ENCODE peak calls at places on chromosomes 4 and X, in six cellular contexts. V is fibroblast of lung, N is IMR-90, H is H1, F is endodermal cell, J is DND-41. W is an unnamed sample.

GRCh38 chr4:141339966-141340365 is 119.3 kb downstream of the ZNF330 start:
- DNase-seq in V (no peak), N (peak), H (no peak), F (no peak), J (no peak), W (no peak)

GRCh38 chr4:108345862-108346530 is 177.3 kb upstream of the LEF1 start:
- DNase-seq in V (no peak), N (peak), H (no peak), F (no peak), J (no peak), W (no peak)

GRCh38 chrX:100615015-100615414 is 21.6 kb downstream of the TSPAN6 start:
- DNase-seq in V (peak), N (peak), H (no peak), F (peak), J (no peak), W (peak)

GRCh38 chrX:103254171-103254824 is 657 bp downstream of the TCEAL8 start:
- DNase-seq in V (peak), N (peak), H (peak), F (peak), J (peak), W (peak)

GRCh38 chrX:96615448-96615847 is 69.2 kb upstream of the DIAPH2 start:
- DNase-seq in V (peak), N (no peak), H (no peak), F (no peak), J (no peak), W (no peak)

GRCh38 chrX:108558217-108558616 is 118.6 kb downstream of the COL4A5 start:
- DNase-seq in V (no peak), N (no peak), H (no peak), F (no peak), J (no peak), W (peak)

GRCh38 chr4:52950226-52950625 is 88.1 kb downstream of the RASL11B start:
- DNase-seq in V (no peak), N (no peak), H (peak), F (peak), J (no peak), W (peak)

GRCh38 chrX:12497832-12498591 is 293.2 kb upstream of the PRPS2 start:
- DNase-seq in V (no peak), N (no peak), H (no peak), F (peak), J (peak), W (peak)

GRCh38 chr4:128512767-128513322 is 225.2 kb upstream of the PGRMC2 start:
- DNase-seq in V (peak), N (no peak), H (no peak), F (no peak), J (peak), W (no peak)

GRCh38 chr4:54941994-54942552 is 183.3 kb downstream of the KDR start:
- DNase-seq in V (no peak), N (no peak), H (no peak), F (no peak), J (peak), W (no peak)

GRCh38 chr4:153079824-153080486 is 124.3 kb upstream of the TRIM2 start:
- DNase-seq in V (no peak), N (no peak), H (no peak), F (no peak), J (peak), W (no peak)

GRCh38 chr4:138788857-138789256 is 226.7 kb upstream of the NOCT start:
- DNase-seq in V (no peak), N (no peak), H (no peak), F (no peak), J (no peak), W (no peak)

GRCh38 chr4:55381502-55381901 is 14.3 kb upstream of the TMEM165 start:
- DNase-seq in V (no peak), N (no peak), H (no peak), F (no peak), J (no peak), W (no peak)

GRCh38 chr4:39786838-39787237 is 88.9 kb downstream of the UBE2K start:
- DNase-seq in V (no peak), N (no peak), H (no peak), F (peak), J (no peak), W (no peak)

GRCh38 chr4:184645904-184646610 is 3.2 kb downstream of the CASP3 start:
- DNase-seq in V (no peak), N (no peak), H (no peak), F (no peak), J (no peak), W (no peak)

GRCh38 chr4:162010362-162010761 is 153.4 kb downstream of the FSTL5 start:
- DNase-seq in V (peak), N (no peak), H (no peak), F (no peak), J (no peak), W (no peak)

GRCh38 chr4:21470531-21470930 is 478.0 kb downstream of the KCNIP4 start:
- DNase-seq in V (peak), N (no peak), H (no peak), F (no peak), J (no peak), W (no peak)

GRCh38 chrX:122868626-122869025 is 315.5 kb upstream of the GRIA3 start:
- DNase-seq in V (no peak), N (no peak), H (no peak), F (no peak), J (no peak), W (no peak)

GRCh38 chr4:52594961-52595360 is 64.1 kb downstream of the USP46 start:
- DNase-seq in V (peak), N (peak), H (no peak), F (no peak), J (no peak), W (peak)

GRCh38 chrX:117059848-117060247 is 597.1 kb upstream of the CT83 start:
- DNase-seq in V (no peak), N (no peak), H (no peak), F (no peak), J (no peak), W (no peak)

GRCh38 chr4:70705146-70705855 is 16.5 kb upstream of the RUFY3 start:
- DNase-seq in V (peak), N (peak), H (no peak), F (peak), J (peak), W (peak)

GRCh38 chr4:8356856-8357255 is 83.7 kb downstream of the ACOX3 start:
- DNase-seq in V (no peak), N (no peak), H (no peak), F (peak), J (no peak), W (no peak)

GRCh38 chr4:123449780-123450179 is 53.2 kb downstream of the SPRY1 start:
- DNase-seq in V (peak), N (peak), H (no peak), F (no peak), J (no peak), W (no peak)

GRCh38 chr4:4386296-4386735 is 586 bp upstream of the NSG1 start:
- DNase-seq in V (no peak), N (no peak), H (no peak), F (peak), J (peak), W (no peak)

GRCh38 chrX:40009890-40010289 is 87.9 kb downstream of the BCOR start:
- DNase-seq in V (no peak), N (no peak), H (no peak), F (peak), J (no peak), W (no peak)

GRCh38 chrX:40010550-40011364 is 87.0 kb downstream of the BCOR start:
- DNase-seq in V (no peak), N (no peak), H (no peak), F (peak), J (peak), W (peak)

GRCh38 chrX:40012800-40013682 is 84.7 kb downstream of the BCOR start:
- DNase-seq in V (peak), N (peak), H (no peak), F (peak), J (no peak), W (peak)

GRCh38 chrX:40012039-40012799 is 85.5 kb downstream of the BCOR start:
- DNase-seq in V (peak), N (peak), H (no peak), F (peak), J (no peak), W (no peak)

GRCh38 chrX:40011483-40012038 is 86.2 kb downstream of the BCOR start:
- DNase-seq in V (no peak), N (no peak), H (no peak), F (peak), J (no peak), W (no peak)
- H3K9ac ChIP-seq in V (no peak), N (no peak), H (no peak), F (no peak), J (no peak), W (peak)

DNA sequence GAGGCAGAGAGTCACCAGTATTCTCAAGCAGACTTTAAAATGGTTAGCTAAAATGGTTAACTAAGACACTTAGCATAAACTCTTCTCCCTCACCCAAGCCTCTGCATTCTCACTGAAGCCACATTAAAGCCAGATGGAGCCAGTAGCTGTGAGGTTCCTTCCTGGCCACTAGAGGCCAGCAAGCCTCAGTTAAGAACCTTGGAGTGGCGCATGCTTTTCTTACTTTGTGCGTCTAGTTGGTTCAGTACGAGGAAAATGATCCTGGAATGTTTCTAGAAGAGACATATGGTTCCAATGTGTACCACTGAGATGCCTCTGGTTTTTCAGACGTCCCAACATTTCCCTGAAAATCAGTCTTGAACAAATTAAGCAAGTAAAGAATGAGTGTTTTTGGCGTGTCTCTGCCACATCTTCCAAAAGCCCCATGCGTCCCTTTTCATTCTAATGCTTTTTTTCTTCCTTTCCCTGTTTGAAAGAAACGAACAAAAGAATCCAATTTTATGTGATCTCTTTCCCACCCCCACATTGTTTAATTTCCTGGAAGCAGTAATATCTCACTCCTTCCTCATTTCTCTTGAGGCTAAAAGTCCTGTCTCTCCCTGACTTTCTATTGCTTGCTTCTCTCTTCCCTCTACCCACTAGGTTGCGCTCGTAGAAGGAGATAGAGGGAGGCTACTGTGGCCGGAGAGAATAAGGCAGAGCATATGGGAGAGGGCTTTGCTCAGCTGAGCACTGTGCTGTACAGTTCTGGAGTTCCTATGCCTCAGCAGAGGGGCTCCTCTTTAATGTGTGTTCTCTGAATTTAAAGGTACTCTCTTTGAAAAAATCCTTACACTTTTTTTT is 82.9 kb upstream of the TAB3 start:
- DNase-seq in V (peak), N (peak), H (peak), F (peak), J (peak), W (peak)
- H3K9ac ChIP-seq in V (no peak), N (no peak), H (no peak), F (no peak), J (no peak), W (peak)

DNA sequence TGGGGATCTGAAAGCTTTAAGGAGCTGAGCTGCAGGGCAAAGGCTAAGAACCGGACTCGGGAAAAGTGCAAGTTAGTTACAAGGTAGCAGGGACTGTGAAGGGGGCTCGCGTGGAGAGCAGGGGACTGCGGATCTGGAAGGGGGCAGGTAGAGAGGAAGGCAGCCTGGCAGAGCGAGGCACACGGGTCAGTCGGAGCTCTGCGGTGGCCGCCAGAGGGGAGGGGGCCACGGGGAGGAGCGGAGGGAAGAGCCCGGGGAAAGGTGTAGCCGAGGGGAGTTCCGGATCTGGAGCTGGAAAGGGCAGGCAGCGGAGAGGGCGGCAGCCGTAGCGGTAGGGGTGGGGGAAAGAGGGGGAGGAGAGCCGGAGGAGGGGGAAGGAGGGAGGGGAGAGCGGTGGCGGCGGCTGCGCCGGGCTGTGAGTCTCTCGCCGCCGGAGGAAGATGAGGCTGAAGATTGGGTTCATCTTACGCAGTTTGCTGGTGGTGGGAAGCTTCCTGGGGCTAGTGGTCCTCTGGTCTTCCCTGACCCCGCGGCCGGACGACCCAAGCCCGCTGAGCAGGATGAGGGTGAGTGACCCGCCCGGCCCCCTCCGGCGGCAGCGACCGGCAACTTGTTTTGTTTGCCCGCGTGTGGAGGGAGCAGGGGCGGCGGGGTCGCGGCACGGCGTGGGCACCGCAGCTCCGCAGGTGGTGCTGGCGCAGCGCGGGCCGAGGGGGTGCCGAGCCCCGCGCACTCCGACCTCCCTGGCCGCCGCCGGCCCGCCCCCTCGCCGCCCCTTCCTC is at the start of gene GALNT7:
- DNase-seq in V (peak), N (peak), H (peak), F (peak), J (peak), W (peak)
- H3K9ac ChIP-seq in V (peak), N (peak), H (peak), F (peak), J (peak), W (peak)

DNA sequence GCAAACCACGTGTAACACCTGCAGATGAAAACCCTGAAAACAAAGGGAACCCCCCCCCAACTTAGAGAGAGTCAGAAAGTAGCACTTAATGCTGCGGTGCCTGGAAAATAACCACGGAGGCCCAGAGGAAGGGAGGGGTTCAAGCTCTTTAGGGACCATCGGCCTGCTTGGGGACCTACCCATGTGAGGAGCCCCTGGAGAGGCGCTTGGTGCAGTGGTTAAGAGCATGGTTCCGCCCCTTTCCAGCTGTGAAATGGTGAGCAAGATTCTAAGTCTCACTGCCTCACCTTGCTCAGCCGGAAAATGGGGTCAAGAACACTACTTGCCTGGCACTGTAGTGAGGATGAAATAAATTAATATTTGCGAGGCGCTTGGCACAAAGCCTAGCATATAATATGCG is 13.8 kb downstream of the SLC25A5 start:
- DNase-seq in V (no peak), N (no peak), H (no peak), F (no peak), J (no peak), W (no peak)
- H3K9ac ChIP-seq in V (no peak), N (peak), H (no peak), F (no peak), J (no peak), W (no peak)

GRCh38 chrX:42119076-42119475 is 195.7 kb upstream of the CASK start:
- DNase-seq in V (peak), N (peak), H (no peak), F (no peak), J (no peak), W (peak)
- H3K9ac ChIP-seq in V (no peak), N (no peak), H (no peak), F (no peak), J (no peak), W (no peak)